ENCODE peak calls at places on chromosomes 11 and 22, in six cellular contexts. One of them, this sample, is unnamed.

GRCh38 chr22:39904864-39905263 is 4.0 kb downstream of the GRAP2 start:
- DNase-seq in SK-N-SH: no peak
- DNase-seq in GM12891: no peak
- DNase-seq in GM12878: no peak
- DNase-seq in HepG2: no peak
- DNase-seq in H1: no peak
- DNase-seq in this sample: no peak

GRCh38 chr11:1888811-1889526 is 2.7 kb downstream of the PRR33 start:
- DNase-seq in SK-N-SH: peak
- DNase-seq in GM12891: no peak
- DNase-seq in GM12878: no peak
- DNase-seq in HepG2: no peak
- DNase-seq in H1: no peak
- DNase-seq in this sample: no peak

GRCh38 chr11:13091804-13092203 is 82.7 kb downstream of the RASSF10 start:
- DNase-seq in SK-N-SH: no peak
- DNase-seq in GM12891: no peak
- DNase-seq in GM12878: no peak
- DNase-seq in HepG2: peak
- DNase-seq in H1: no peak
- DNase-seq in this sample: no peak

GRCh38 chr11:59872076-59872475 is 5.8 kb upstream of the TCN1 start:
- DNase-seq in SK-N-SH: no peak
- DNase-seq in GM12891: no peak
- DNase-seq in GM12878: no peak
- DNase-seq in HepG2: no peak
- DNase-seq in H1: no peak
- DNase-seq in this sample: no peak

GRCh38 chr11:59918987-59919589 is 19.1 kb upstream of the OOSP1 start:
- DNase-seq in SK-N-SH: peak
- DNase-seq in GM12891: peak
- DNase-seq in GM12878: no peak
- DNase-seq in HepG2: peak
- DNase-seq in H1: peak
- DNase-seq in this sample: no peak

GRCh38 chr11:99368579-99368978 is 347.8 kb downstream of the CNTN5 start:
- DNase-seq in SK-N-SH: no peak
- DNase-seq in GM12891: no peak
- DNase-seq in GM12878: no peak
- DNase-seq in HepG2: no peak
- DNase-seq in H1: no peak
- DNase-seq in this sample: no peak

GRCh38 chr22:44544523-44545433 is 46.7 kb upstream of the RTL6 start:
- DNase-seq in SK-N-SH: no peak
- DNase-seq in GM12891: no peak
- DNase-seq in GM12878: no peak
- DNase-seq in HepG2: no peak
- DNase-seq in H1: no peak
- DNase-seq in this sample: no peak

GRCh38 chr11:72585762-72586590 is 88.2 kb downstream of the PDE2A start:
- DNase-seq in SK-N-SH: peak
- DNase-seq in GM12891: peak
- DNase-seq in GM12878: peak
- DNase-seq in HepG2: peak
- DNase-seq in H1: peak
- DNase-seq in this sample: peak

GRCh38 chr22:49303061-49303735 is 524.5 kb downstream of the BRD1 start:
- DNase-seq in SK-N-SH: no peak
- DNase-seq in GM12891: no peak
- DNase-seq in GM12878: no peak
- DNase-seq in HepG2: no peak
- DNase-seq in H1: peak
- DNase-seq in this sample: no peak

GRCh38 chr22:28909375-28909774 is 26.0 kb downstream of the ZNRF3 start:
- DNase-seq in SK-N-SH: no peak
- DNase-seq in GM12891: no peak
- DNase-seq in GM12878: peak
- DNase-seq in HepG2: no peak
- DNase-seq in H1: no peak
- DNase-seq in this sample: no peak

GRCh38 chr11:1048375-1049070 is 12.0 kb upstream of the MUC6 start:
- DNase-seq in SK-N-SH: peak
- DNase-seq in GM12891: no peak
- DNase-seq in GM12878: no peak
- DNase-seq in HepG2: no peak
- DNase-seq in H1: no peak
- DNase-seq in this sample: no peak

GRCh38 chr11:60769811-60770210 is 13.1 kb downstream of the MS4A15 start:
- DNase-seq in SK-N-SH: no peak
- DNase-seq in GM12891: no peak
- DNase-seq in GM12878: no peak
- DNase-seq in HepG2: no peak
- DNase-seq in H1: no peak
- DNase-seq in this sample: no peak

GRCh38 chr11:3616721-3617460 is 24.9 kb downstream of the ART5 start:
- DNase-seq in SK-N-SH: no peak
- DNase-seq in GM12891: no peak
- DNase-seq in GM12878: no peak
- DNase-seq in HepG2: no peak
- DNase-seq in H1: no peak
- DNase-seq in this sample: no peak

GRCh38 chr11:44008698-44009097 is 39.1 kb upstream of the ACCSL start:
- DNase-seq in SK-N-SH: no peak
- DNase-seq in GM12891: no peak
- DNase-seq in GM12878: no peak
- DNase-seq in HepG2: no peak
- DNase-seq in H1: no peak
- DNase-seq in this sample: no peak

GRCh38 chr22:21927174-21927823 is 25.3 kb downstream of the PPM1F start:
- DNase-seq in SK-N-SH: no peak
- DNase-seq in GM12891: no peak
- DNase-seq in GM12878: no peak
- DNase-seq in HepG2: no peak
- DNase-seq in H1: peak
- DNase-seq in this sample: no peak

GRCh38 chr11:128462802-128463385 is 124.5 kb downstream of the ETS1 start:
- DNase-seq in SK-N-SH: no peak
- DNase-seq in GM12891: no peak
- DNase-seq in GM12878: no peak
- DNase-seq in HepG2: no peak
- DNase-seq in H1: no peak
- DNase-seq in this sample: no peak

GRCh38 chr11:116928102-116928777 is 90.8 kb upstream of the APOA1 start:
- DNase-seq in SK-N-SH: no peak
- DNase-seq in GM12891: peak
- DNase-seq in GM12878: peak
- DNase-seq in HepG2: no peak
- DNase-seq in H1: no peak
- DNase-seq in this sample: peak

GRCh38 chr22:43858156-43858895 is 4.0 kb downstream of the SULT4A1 start:
- DNase-seq in SK-N-SH: no peak
- DNase-seq in GM12891: no peak
- DNase-seq in GM12878: no peak
- DNase-seq in HepG2: no peak
- DNase-seq in H1: no peak
- DNase-seq in this sample: no peak

GRCh38 chr11:2741377-2742131 is 41.8 kb upstream of the KCNQ1OT1 start:
- DNase-seq in SK-N-SH: no peak
- DNase-seq in GM12891: no peak
- DNase-seq in GM12878: no peak
- DNase-seq in HepG2: no peak
- DNase-seq in H1: no peak
- DNase-seq in this sample: no peak

GRCh38 chr22:41873391-41873790 is 40.5 kb downstream of the SREBF2 start:
- DNase-seq in SK-N-SH: no peak
- DNase-seq in GM12891: no peak
- DNase-seq in GM12878: no peak
- DNase-seq in HepG2: no peak
- DNase-seq in H1: no peak
- DNase-seq in this sample: no peak

GRCh38 chr22:17536269-17536668 is 27.0 kb upstream of the SLC25A18 start:
- DNase-seq in SK-N-SH: no peak
- DNase-seq in GM12891: no peak
- DNase-seq in GM12878: no peak
- DNase-seq in HepG2: no peak
- DNase-seq in H1: no peak
- DNase-seq in this sample: no peak

GRCh38 chr22:30020511-30020910 is 59.8 kb upstream of the HORMAD2 start:
- DNase-seq in SK-N-SH: no peak
- DNase-seq in GM12891: no peak
- DNase-seq in GM12878: no peak
- DNase-seq in HepG2: no peak
- DNase-seq in H1: no peak
- DNase-seq in this sample: no peak

GRCh38 chr11:2742201-2742600 is 42.4 kb upstream of the KCNQ1OT1 start:
- DNase-seq in SK-N-SH: no peak
- DNase-seq in GM12891: no peak
- DNase-seq in GM12878: no peak
- DNase-seq in HepG2: no peak
- DNase-seq in H1: no peak
- DNase-seq in this sample: no peak

GRCh38 chr11:35029979-35030378 is 109.0 kb upstream of the CD44 start:
- DNase-seq in SK-N-SH: no peak
- DNase-seq in GM12891: no peak
- DNase-seq in GM12878: peak
- DNase-seq in HepG2: no peak
- DNase-seq in H1: no peak
- DNase-seq in this sample: no peak

GRCh38 chr22:44129614-44129976 is 51.1 kb upstream of the PARVG start:
- DNase-seq in SK-N-SH: peak
- DNase-seq in GM12891: no peak
- DNase-seq in GM12878: no peak
- DNase-seq in HepG2: no peak
- DNase-seq in H1: no peak
- DNase-seq in this sample: no peak

GRCh38 chr11:112227471-112227870 is 1.2 kb downstream of the PTS start:
- DNase-seq in SK-N-SH: no peak
- DNase-seq in GM12891: no peak
- DNase-seq in GM12878: no peak
- DNase-seq in HepG2: no peak
- DNase-seq in H1: no peak
- DNase-seq in this sample: no peak
- TF ChIP-seq TAF1 in SK-N-SH: no peak
- TF ChIP-seq TAF1 in GM12891: no peak
- TF ChIP-seq TAF1 in GM12878: no peak
- TF ChIP-seq TAF1 in HepG2: no peak
- TF ChIP-seq TAF1 in H1: no peak
- TF ChIP-seq TAF1 in this sample: no peak

DNA sequence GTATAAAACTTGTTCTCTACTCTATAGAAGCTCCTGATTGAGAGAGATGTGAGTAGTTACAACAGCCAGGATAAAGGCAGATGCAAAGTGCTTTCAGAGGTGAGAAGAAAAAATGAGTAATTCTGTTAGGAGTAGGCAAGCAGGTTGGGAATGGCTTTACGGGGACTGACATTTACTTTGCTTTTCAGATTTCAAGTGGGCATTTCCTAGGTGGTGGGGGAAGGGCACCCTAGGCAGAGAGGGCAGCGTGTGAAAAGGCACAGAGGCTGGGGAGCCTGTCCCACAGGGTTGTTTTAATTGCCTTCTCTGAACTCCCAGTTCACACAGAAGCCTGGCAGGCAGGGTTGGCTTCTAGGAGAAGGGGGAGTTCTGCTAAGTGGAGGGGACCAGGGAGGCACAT is 106.5 kb downstream of the NAV2 start:
- DNase-seq in SK-N-SH: no peak
- DNase-seq in GM12891: no peak
- DNase-seq in GM12878: no peak
- DNase-seq in HepG2: no peak
- DNase-seq in H1: no peak
- DNase-seq in this sample: no peak
- TF ChIP-seq TAF1 in SK-N-SH: no peak
- TF ChIP-seq TAF1 in GM12891: no peak
- TF ChIP-seq TAF1 in GM12878: no peak
- TF ChIP-seq TAF1 in HepG2: no peak
- TF ChIP-seq TAF1 in H1: no peak
- TF ChIP-seq TAF1 in this sample: no peak

GRCh38 chr11:126414615-126415014 is 59.1 kb downstream of the ST3GAL4 start:
- DNase-seq in SK-N-SH: no peak
- DNase-seq in GM12891: no peak
- DNase-seq in GM12878: no peak
- DNase-seq in HepG2: no peak
- DNase-seq in H1: no peak
- DNase-seq in this sample: no peak

GRCh38 chr11:126415669-126416420 is 60.4 kb downstream of the ST3GAL4 start:
- DNase-seq in SK-N-SH: no peak
- DNase-seq in GM12891: no peak
- DNase-seq in GM12878: no peak
- DNase-seq in HepG2: no peak
- DNase-seq in H1: no peak
- DNase-seq in this sample: no peak

GRCh38 chr11:126413843-126414405 is 58.4 kb downstream of the ST3GAL4 start:
- DNase-seq in SK-N-SH: no peak
- DNase-seq in GM12891: no peak
- DNase-seq in GM12878: no peak
- DNase-seq in HepG2: no peak
- DNase-seq in H1: no peak
- DNase-seq in this sample: no peak

GRCh38 chr11:126416542-126417090 is 61.1 kb downstream of the ST3GAL4 start:
- DNase-seq in SK-N-SH: peak
- DNase-seq in GM12891: peak
- DNase-seq in GM12878: peak
- DNase-seq in HepG2: no peak
- DNase-seq in H1: peak
- DNase-seq in this sample: peak

DNA sequence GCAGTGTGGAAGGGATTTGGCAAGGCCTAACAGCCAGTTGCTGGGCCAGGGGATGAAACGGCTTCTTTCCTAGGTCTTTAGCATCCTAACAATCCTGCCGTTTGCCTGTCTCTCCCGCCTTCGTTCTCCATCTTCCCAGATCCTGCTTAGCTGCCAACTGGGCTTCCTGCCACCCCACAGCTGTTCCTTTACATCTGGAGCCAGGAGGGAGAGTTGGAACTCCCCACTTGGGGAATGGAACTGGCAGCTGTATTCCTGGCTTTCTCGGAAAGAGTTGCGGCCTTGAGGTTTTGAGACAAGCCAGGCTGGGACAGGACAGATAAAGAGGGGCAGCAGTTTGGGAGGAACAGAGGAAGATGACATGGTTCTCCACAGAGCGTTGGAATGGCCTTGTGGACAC is 59.6 kb downstream of the ST3GAL4 start:
- DNase-seq in SK-N-SH: no peak
- DNase-seq in GM12891: no peak
- DNase-seq in GM12878: no peak
- DNase-seq in HepG2: no peak
- DNase-seq in H1: no peak
- DNase-seq in this sample: no peak
- TF ChIP-seq TAF1 in SK-N-SH: no peak
- TF ChIP-seq TAF1 in GM12891: no peak
- TF ChIP-seq TAF1 in GM12878: no peak
- TF ChIP-seq TAF1 in HepG2: no peak
- TF ChIP-seq TAF1 in H1: no peak
- TF ChIP-seq TAF1 in this sample: no peak

GRCh38 chr11:27558401-27558800 is 51.8 kb upstream of the LIN7C start:
- DNase-seq in SK-N-SH: no peak
- DNase-seq in GM12891: no peak
- DNase-seq in GM12878: no peak
- DNase-seq in HepG2: no peak
- DNase-seq in H1: no peak
- DNase-seq in this sample: no peak
- TF ChIP-seq TAF1 in SK-N-SH: no peak
- TF ChIP-seq TAF1 in GM12891: no peak
- TF ChIP-seq TAF1 in GM12878: no peak
- TF ChIP-seq TAF1 in HepG2: no peak
- TF ChIP-seq TAF1 in H1: no peak
- TF ChIP-seq TAF1 in this sample: no peak

This sample was measured in GM12892.